ENCODE peak calls at places on chromosomes 6 and 20, in nine cellular contexts. A is cardiac muscle cell, P is kidney, F is lower leg skin, B is fibroblast of lung, R is Panc1, D is A549, G is breast epithelium, T is fibroblast of villous mesenchyme. W is an unnamed sample.
A peak's percentile ranks its signal among the peaks of the same experiment; 100 is the strongest.

GRCh38 chr6:129251669-129252376 is 368.9 kb downstream of the LAMA2 start:
- DNase-seq in B (peak; percentile 78), G (no peak), R (peak; percentile 53), A (peak; percentile 85), F (no peak), P (no peak), T (peak; percentile 77), D (peak; percentile 55), W (peak; percentile 11)

GRCh38 chr6:84902354-84902928 is 138.0 kb upstream of the TBX18 start:
- DNase-seq in P (no peak), A (no peak), D (no peak), G (no peak), B (no peak), R (no peak), F (no peak), T (no peak), W (no peak)

GRCh38 chr20:48523191-48523757 is 304.5 kb downstream of the PREX1 start:
- DNase-seq in G (no peak), D (peak; percentile 52), P (no peak), A (peak; percentile 91), B (peak; percentile 57), T (peak; percentile 54), F (peak; percentile 12), R (peak; percentile 10), W (no peak)

GRCh38 chr20:47281376-47281775 is 75.1 kb downstream of the ZMYND8 start:
- DNase-seq in R (no peak), A (no peak), P (no peak), B (no peak), F (no peak), T (no peak), D (no peak), G (no peak), W (no peak)

GRCh38 chr20:54474046-54474445 is 1.3 kb upstream of the DOK5 start:
- DNase-seq in D (no peak), P (no peak), A (no peak), T (no peak), B (no peak), G (no peak), F (no peak), R (no peak), W (no peak)

GRCh38 chr6:45163952-45164766 is 164.0 kb upstream of the RUNX2 start:
- DNase-seq in G (no peak), B (no peak), F (no peak), D (no peak), A (no peak), T (no peak), R (no peak), P (no peak), W (no peak)

GRCh38 chr6:127918506-127919427 is 17.9 kb upstream of the THEMIS start:
- DNase-seq in T (no peak), D (no peak), R (no peak), F (no peak), P (no peak), B (no peak), A (no peak), G (no peak), W (no peak)

GRCh38 chr6:161903584-161904232 is 629.8 kb upstream of the AGPAT4 start:
- DNase-seq in T (no peak), A (no peak), B (no peak), P (no peak), G (no peak), F (no peak), R (no peak), D (no peak), W (no peak)

GRCh38 chr6:39911513-39912125 is 22.6 kb downstream of the MOCS1 start:
- DNase-seq in D (no peak), T (no peak), P (no peak), G (no peak), R (no peak), A (no peak), F (no peak), B (no peak), W (no peak)

GRCh38 chr6:39915866-39916265 is 18.4 kb downstream of the MOCS1 start:
- DNase-seq in R (no peak), A (no peak), P (no peak), G (no peak), T (no peak), F (no peak), D (no peak), B (no peak), W (no peak)

GRCh38 chr6:39912446-39912845 is 21.8 kb downstream of the MOCS1 start:
- DNase-seq in R (no peak), P (no peak), F (no peak), A (no peak), T (no peak), D (no peak), G (no peak), B (no peak), W (no peak)

GRCh38 chr6:39914239-39914638 is 20.0 kb downstream of the MOCS1 start:
- DNase-seq in D (no peak), T (no peak), G (no peak), R (no peak), B (no peak), A (no peak), F (no peak), P (no peak), W (no peak)

DNA sequence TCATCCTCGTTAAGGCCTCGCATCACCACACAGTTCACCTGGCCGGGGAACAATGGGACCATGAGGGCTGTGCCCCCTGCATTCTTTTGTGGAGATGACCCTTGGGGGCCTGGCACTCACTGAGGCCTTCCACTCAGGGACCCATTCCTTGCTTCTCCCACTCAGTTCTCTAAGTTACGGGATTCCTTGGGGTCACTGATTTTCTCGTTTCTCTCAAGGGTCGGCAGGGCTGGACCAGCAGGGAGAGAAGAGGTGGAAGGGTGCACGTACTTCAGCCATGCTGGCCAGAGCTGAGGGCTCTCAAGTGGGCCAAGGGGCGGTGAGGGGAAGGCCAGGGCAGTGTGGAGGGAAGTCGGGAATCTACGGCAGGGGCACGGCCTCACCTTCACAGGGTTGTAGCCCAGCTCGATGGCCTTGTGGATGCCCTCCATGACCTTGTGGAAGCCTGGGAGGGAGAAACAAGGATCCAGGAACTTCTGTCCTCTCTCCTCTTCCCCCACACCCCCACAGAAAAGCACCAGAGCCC is 20.8 kb downstream of the MOCS1 start:
- DNase-seq in D (no peak), B (no peak), A (no peak), G (no peak), P (no peak), R (no peak), F (no peak), T (no peak), W (no peak)
- H3K4me3 ChIP-seq in D (no peak overlapping the region), B (no peak overlapping the region), A (no peak overlapping the region), G (no peak overlapping the region), P (no peak overlapping the region), R (no peak overlapping the region), F (no peak overlapping the region), T (no peak overlapping the region), W (no peak overlapping the region)

DNA sequence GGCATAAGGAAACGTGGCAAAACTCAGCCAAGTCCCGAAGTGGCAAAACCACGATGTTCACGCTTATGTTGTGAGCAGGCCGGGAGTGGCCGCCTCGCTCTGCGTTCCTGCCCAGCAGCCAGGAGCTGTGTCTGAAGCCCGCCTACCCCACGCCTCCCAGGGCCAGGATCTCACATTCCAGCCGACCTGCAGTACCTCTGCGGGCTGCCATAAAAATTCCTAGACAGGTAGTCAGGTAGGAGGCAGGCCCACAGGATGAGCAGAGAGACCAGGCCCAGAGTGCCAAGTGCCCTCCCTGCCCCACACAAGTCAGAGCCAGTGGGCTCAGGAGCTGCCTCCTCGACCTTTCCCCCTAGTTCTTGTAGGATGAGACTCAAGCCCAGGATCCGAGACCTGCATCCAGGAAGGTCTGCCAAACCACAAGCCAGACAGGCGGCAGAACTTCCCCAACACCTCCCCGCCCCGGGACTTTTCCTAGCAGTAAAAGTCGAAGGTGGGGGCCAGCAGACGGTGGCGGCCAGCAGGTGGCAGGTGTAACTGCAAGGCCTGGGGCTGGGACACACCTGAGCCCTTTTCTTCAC is 16.7 kb downstream of the PMEPA1 start:
- DNase-seq in A (no peak), T (no peak), R (no peak), P (peak; percentile 91), G (peak; percentile 77), D (no peak), B (no peak), F (no peak), W (no peak)
- TF ChIP-seq CTCF in A (no peak), T (no peak), R (no peak), P (no peak), G (peak; percentile 74), D (peak; percentile 15), B (no peak), F (no peak), W (no peak)

GRCh38 chr6:7106752-7107577 is 796 bp upstream of the RREB1 start:
- DNase-seq in G (no peak), R (no peak), A (no peak), F (peak; percentile 92), T (no peak), D (peak; percentile 38), B (no peak), P (peak; percentile 86), W (no peak)

GRCh38 chr6:7108196-7108963 is 619 bp downstream of the RREB1 start:
- DNase-seq in F (peak; percentile 93), B (peak; percentile 47), D (peak; percentile 44), T (peak; percentile 62), A (peak; percentile 69), R (no peak), G (peak; percentile 62), P (peak; percentile 90), W (no peak)

GRCh38 chr6:7107578-7108195 is at the start of gene RREB1:
- DNase-seq in D (peak; percentile 61), G (peak; percentile 54), P (peak; percentile 77), B (peak; percentile 62), T (peak; percentile 71), R (no peak), F (peak; percentile 92), A (peak; percentile 77), W (no peak)

GRCh38 chr6:7104752-7105151 is 3.0 kb upstream of the RREB1 start:
- DNase-seq in G (no peak), D (no peak), R (no peak), F (no peak), T (no peak), P (no peak), A (no peak), B (no peak), W (no peak)

GRCh38 chr6:7106215-7106751 is 1.5 kb upstream of the RREB1 start:
- DNase-seq in A (peak; percentile 52), T (peak; percentile 92), D (no peak), R (no peak), F (no peak), B (peak; percentile 53), G (no peak), P (no peak), W (no peak)
- H3K4me3 ChIP-seq in A (no peak overlapping the region), T (peak overlapping the region; percentile 78), D (no peak overlapping the region), R (peak overlapping the region; percentile 83), F (no peak overlapping the region), B (no peak overlapping the region), G (no peak overlapping the region), P (peak overlapping the region; percentile 94), W (peak overlapping the region; percentile 91)

GRCh38 chr6:2531426-2532208 is 219.1 kb downstream of the MYLK4 start:
- DNase-seq in T (peak; percentile 51), B (peak; percentile 97), G (no peak), D (no peak), A (peak; percentile 86), P (no peak), R (no peak), F (no peak), W (peak; percentile 38)

GRCh38 chr6:2534406-2535139 is 216.1 kb downstream of the MYLK4 start:
- DNase-seq in A (peak; percentile 41), G (no peak), D (no peak), B (peak; percentile 54), P (no peak), T (no peak), F (no peak), R (no peak), W (no peak)

GRCh38 chr6:2536451-2536850 is 214.3 kb downstream of the MYLK4 start:
- DNase-seq in G (no peak), A (no peak), T (no peak), F (no peak), B (no peak), R (no peak), P (no peak), D (no peak), W (no peak)

DNA sequence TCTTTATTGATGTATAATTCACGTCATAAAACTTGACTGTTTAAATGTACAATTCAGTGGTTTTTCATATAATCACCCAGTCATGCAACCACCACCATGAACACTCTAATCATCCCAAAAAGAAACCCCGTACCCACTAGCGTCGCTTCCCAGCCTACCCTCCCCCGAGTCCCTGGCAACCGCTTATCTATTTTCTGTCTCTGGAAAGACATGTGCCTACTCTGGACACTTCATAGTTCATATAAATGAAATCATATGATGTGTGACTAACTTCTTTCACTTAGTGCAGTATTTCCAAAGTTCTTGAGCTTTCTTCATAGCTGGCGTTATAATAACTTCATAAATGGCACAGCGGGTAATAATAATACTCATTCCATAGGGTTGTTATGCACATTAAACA is 215.2 kb downstream of the MYLK4 start:
- DNase-seq in R (no peak), P (no peak), T (no peak), A (no peak), B (peak; percentile 68), D (no peak), G (no peak), F (no peak), W (no peak)
- TF ChIP-seq CTCF in R (no peak), P (no peak), T (no peak), A (no peak), B (no peak), D (no peak), G (no peak), F (no peak), W (no peak)